ENCODE peak calls at places on chromosome 9, in four cellular contexts. L is stomach, M is prostate gland, P is IMR-90. J is an unnamed sample.
A peak's percentile ranks its signal among the peaks of the same experiment; 100 is the strongest.

GRCh38 chr9:110152704-110153374 is 55.1 kb downstream of the C9orf152 start:
- DNase-seq in L (no peak), M (no peak), P (peak; percentile 72), J (peak; percentile 63)

GRCh38 chr9:109012876-109013677 is at the start of gene CTNNAL1:
- DNase-seq in L (peak; percentile 94), M (peak; percentile 93), P (peak; percentile 81), J (peak; percentile 98)

GRCh38 chr9:92397853-92398252 is 6.5 kb downstream of the OGN start:
- DNase-seq in L (no peak), M (no peak), P (no peak), J (no peak)

GRCh38 chr9:135154050-135154570 is 66.6 kb downstream of the OLFM1 start:
- DNase-seq in L (no peak), M (no peak), P (no peak), J (no peak)

GRCh38 chr9:117815948-117816347 is 111.7 kb downstream of the TLR4 start:
- DNase-seq in L (no peak), M (no peak), P (no peak), J (no peak)

GRCh38 chr9:79694208-79694607 is 122.4 kb downstream of the TLE4 start:
- DNase-seq in L (no peak), M (peak; percentile 12), P (no peak), J (no peak)

GRCh38 chr9:15160673-15161072 is 146.3 kb downstream of the TTC39B start:
- DNase-seq in L (no peak), M (no peak), P (peak; percentile 89), J (no peak)

GRCh38 chr9:112355305-112355953 is 22.0 kb upstream of the PTBP3 start:
- DNase-seq in L (no peak), M (no peak), P (no peak), J (no peak)

GRCh38 chr9:81825831-81826540 is 102.2 kb upstream of the SPATA31D4 start:
- DNase-seq in L (no peak), M (no peak), P (peak; percentile 30), J (no peak)

GRCh38 chr9:108536836-108537601 is 318.8 kb downstream of the ACTL7B start:
- DNase-seq in L (no peak), M (no peak), P (peak; percentile 18), J (no peak)

GRCh38 chr9:112180387-112180881 is 5.3 kb upstream of the SUSD1 start:
- DNase-seq in L (no peak), M (no peak), P (no peak), J (no peak)

GRCh38 chr9:7368410-7369292 is 430.9 kb downstream of the DMAC1 start:
- DNase-seq in L (no peak), M (no peak), P (peak; percentile 90), J (no peak)

GRCh38 chr9:4559238-4560182 is 69.2 kb downstream of the SLC1A1 start:
- DNase-seq in L (no peak), M (no peak), P (no peak), J (no peak)

GRCh38 chr9:108673386-108673785 is 182.4 kb downstream of the ACTL7B start:
- DNase-seq in L (no peak), M (no peak), P (no peak), J (no peak)

GRCh38 chr9:114693248-114693895 is 11.4 kb upstream of the TEX48 start:
- DNase-seq in L (no peak), M (no peak), P (no peak), J (no peak)

GRCh38 chr9:125506045-125506444 is 201.0 kb downstream of the MAPKAP1 start:
- DNase-seq in L (no peak), M (no peak), P (no peak), J (no peak)

GRCh38 chr9:97596906-97597305 is 36.3 kb downstream of the TSTD2 start:
- DNase-seq in L (no peak), M (no peak), P (no peak), J (no peak)

DNA sequence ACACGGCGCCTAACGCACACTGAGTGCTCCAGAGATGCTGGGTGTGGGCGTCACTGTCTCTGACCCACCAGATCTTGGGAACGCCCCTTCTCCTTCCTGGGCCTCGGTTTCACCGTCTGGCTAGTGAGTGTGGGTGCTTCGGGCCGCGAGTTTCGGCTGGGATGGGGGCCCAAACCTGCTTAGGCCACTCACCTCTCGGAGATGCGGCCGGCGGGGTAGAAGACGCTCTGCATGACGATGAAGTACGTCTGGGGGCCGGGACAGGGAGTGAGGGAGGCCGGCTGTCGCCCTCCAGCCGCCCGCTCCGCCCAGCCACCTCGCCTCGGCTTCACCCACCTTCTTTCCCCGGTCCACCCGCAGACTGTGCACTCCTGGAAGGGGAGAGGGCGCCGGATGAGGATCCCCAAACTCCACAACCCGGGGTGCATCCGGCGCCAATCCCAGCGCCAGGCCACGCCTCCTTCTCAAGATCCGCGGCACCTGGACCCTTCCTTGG is 3.6 kb downstream of the PIP5KL1 start:
- DNase-seq in L (no peak), M (no peak), P (no peak), J (no peak)
- H3K4me3 ChIP-seq in L (peak overlapping the region; percentile 31), M (peak overlapping the region; percentile 22), P (no peak overlapping the region), J (peak overlapping the region; percentile 70)

GRCh38 chr9:89318123-89319014 is at the start of gene SECISBP2:
- DNase-seq in L (peak; percentile 96), M (peak; percentile 95), P (peak; percentile 97), J (peak; percentile 94)
- H3K36me3 ChIP-seq in L (peaks cover 22% of the 10 kb centered on the region), M (no peaks in the 10 kb centered on the region), P (peaks cover 6% of the 10 kb centered on the region), J (peaks cover 17% of the 10 kb centered on the region)

GRCh38 chr9:37054513-37054776 is 20.4 kb upstream of the PAX5 start:
- DNase-seq in L (no peak), M (no peak), P (no peak), J (no peak)
- H3K27me3 ChIP-seq in L (peaks cover 20% of the 10 kb centered on the region), M (no peaks in the 10 kb centered on the region), P (peaks cover 55% of the 10 kb centered on the region), J (no peaks in the 10 kb centered on the region)

GRCh38 chr9:99345936-99346335 is 123.9 kb downstream of the SEC61B start:
- DNase-seq in L (no peak), M (no peak), P (peak; percentile 76), J (no peak)

GRCh38 chr9:99345451-99345850 is 123.4 kb downstream of the SEC61B start:
- DNase-seq in L (no peak), M (no peak), P (no peak), J (no peak)

GRCh38 chr9:99349870-99350269 is 127.8 kb downstream of the SEC61B start:
- DNase-seq in L (no peak), M (no peak), P (no peak), J (no peak)

GRCh38 chr9:99348289-99348688 is 126.2 kb downstream of the SEC61B start:
- DNase-seq in L (no peak), M (no peak), P (no peak), J (no peak)

DNA sequence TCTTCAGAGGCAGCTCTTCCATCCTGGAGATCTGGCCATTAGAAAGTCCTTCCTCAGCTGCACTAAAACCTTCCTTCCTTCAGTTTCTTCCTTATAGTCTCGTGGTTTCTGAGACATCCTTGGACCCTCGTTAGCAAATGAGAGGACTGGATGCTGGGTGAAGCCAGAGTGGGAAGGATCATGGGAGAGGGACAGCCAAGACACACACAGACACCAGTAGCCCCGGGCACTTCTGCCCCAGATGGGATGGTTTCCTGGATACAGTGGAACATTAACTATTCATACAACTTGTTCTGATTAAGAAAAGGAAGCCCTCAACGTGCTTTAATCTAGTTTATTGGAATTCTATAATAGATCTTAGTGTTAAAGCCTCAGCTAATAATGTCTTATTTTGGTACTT is 125.5 kb downstream of the SEC61B start:
- DNase-seq in L (no peak), M (no peak), P (no peak), J (no peak)
- H3K4me3 ChIP-seq in L (no peak overlapping the region), M (no peak overlapping the region), P (no peak overlapping the region), J (no peak overlapping the region)

GRCh38 chr9:133690111-133690561 is 48.0 kb downstream of the SARDH start:
- DNase-seq in L (no peak), M (no peak), P (peak; percentile 16), J (no peak)
- H3K36me3 ChIP-seq in L (no peaks in the 10 kb centered on the region), M (no peaks in the 10 kb centered on the region), P (no peaks in the 10 kb centered on the region), J (no peaks in the 10 kb centered on the region)

J was measured in H7.